ENCODE peak calls at places on chromosome 10, in eight cellular contexts. C is CD4-positive, alpha-beta T cell; G is lower leg skin; X is ascending aorta; E is IMR-90; J is neural crest cell; N is psoas muscle; M is Calu3. I is an unnamed sample.

GRCh38 chr10:7563368-7563767 is 103.4 kb downstream of the ITIH5 start:
- DNase-seq in N (no peak), J (no peak), X (no peak), M (no peak), G (no peak), E (no peak), C (no peak), I (no peak)

GRCh38 chr10:42936580-42936979 is 140.3 kb upstream of the RET start:
- DNase-seq in J (no peak), C (no peak), G (peak), X (no peak), E (no peak), M (no peak), N (no peak), I (peak)

GRCh38 chr10:109914966-109915365 is 8.3 kb downstream of the XPNPEP1 start:
- DNase-seq in N (no peak), C (peak), G (no peak), J (no peak), E (peak), X (no peak), M (peak), I (no peak)

GRCh38 chr10:129809431-129809830 is 154.6 kb downstream of the EBF3 start:
- DNase-seq in M (no peak), C (no peak), X (no peak), E (no peak), J (no peak), N (no peak), G (no peak), I (no peak)

GRCh38 chr10:5665380-5666323 is 743 bp downstream of the ASB13 start:
- DNase-seq in X (no peak), C (no peak), M (peak), E (no peak), J (peak), N (peak), G (peak), I (peak)

GRCh38 chr10:99457808-99458207 is 27.4 kb upstream of the GOT1 start:
- DNase-seq in N (no peak), J (no peak), M (no peak), C (no peak), E (peak), X (no peak), G (no peak), I (no peak)

GRCh38 chr10:113093188-113094113 is 143.4 kb downstream of the TCF7L2 start:
- DNase-seq in M (peak), J (no peak), E (peak), G (peak), N (no peak), C (no peak), X (no peak), I (no peak)

GRCh38 chr10:13206546-13207443 is 27.4 kb downstream of the UCMA start:
- DNase-seq in N (no peak), J (no peak), C (no peak), E (peak), X (no peak), M (no peak), G (peak), I (no peak)

GRCh38 chr10:67779455-67780205 is 58.4 kb downstream of the DNAJC12 start:
- DNase-seq in X (no peak), G (no peak), M (peak), C (peak), N (no peak), J (peak), E (peak), I (peak)

GRCh38 chr10:122033224-122033926 is 44.4 kb downstream of the TACC2 start:
- DNase-seq in M (no peak), E (no peak), J (no peak), C (no peak), X (no peak), G (no peak), N (no peak), I (no peak)

GRCh38 chr10:21981118-21981517 is 22.4 kb downstream of the DNAJC1 start:
- DNase-seq in G (no peak), M (no peak), E (no peak), X (no peak), J (no peak), C (no peak), N (no peak), I (no peak)

GRCh38 chr10:42926831-42927230 is 144.2 kb downstream of the BMS1 start:
- DNase-seq in M (no peak), X (no peak), N (peak), C (no peak), G (peak), J (no peak), E (no peak), I (peak)

GRCh38 chr10:103852189-103852711 is 3.1 kb downstream of the SH3PXD2A start:
- DNase-seq in M (no peak), J (no peak), G (no peak), N (peak), E (peak), C (no peak), X (no peak), I (no peak)

GRCh38 chr10:86968271-86968993 is at the start of gene ADIRF:
- DNase-seq in E (no peak), X (no peak), M (no peak), G (peak), C (no peak), N (peak), J (no peak), I (peak)

GRCh38 chr10:111018021-111018420 is 58.8 kb upstream of the ADRA2A start:
- DNase-seq in J (no peak), E (peak), X (no peak), C (no peak), M (no peak), G (no peak), N (no peak), I (no peak)

GRCh38 chr10:96377816-96378294 is 19.1 kb upstream of the OPALIN start:
- DNase-seq in E (no peak), G (no peak), M (no peak), C (no peak), J (no peak), X (no peak), N (no peak), I (no peak)

GRCh38 chr10:129464251-129464650 is 2.8 kb upstream of the MGMT start:
- DNase-seq in X (no peak), E (no peak), M (no peak), G (peak), J (no peak), N (no peak), C (no peak), I (no peak)

GRCh38 chr10:17169807-17170206 is 31.7 kb downstream of the TRDMT1 start:
- DNase-seq in X (no peak), C (no peak), N (no peak), J (no peak), E (no peak), G (no peak), M (no peak), I (no peak)

GRCh38 chr10:4532467-4532866 is 293.5 kb upstream of the AKR1E2 start:
- DNase-seq in N (no peak), E (peak), X (no peak), J (no peak), C (no peak), G (no peak), M (no peak), I (no peak)

GRCh38 chr10:11602357-11602756 is 9.1 kb downstream of the USP6NL start:
- DNase-seq in E (no peak), G (no peak), N (no peak), M (no peak), J (no peak), X (no peak), C (no peak), I (no peak)

GRCh38 chr10:42367532-42368230 is 270.7 kb downstream of the ZNF33B start:
- DNase-seq in C (no peak), M (no peak), J (no peak), G (peak), N (peak), X (peak), E (peak), I (peak)

GRCh38 chr10:514137-514671 is 175.3 kb downstream of the DIP2C start:
- DNase-seq in N (no peak), C (no peak), J (no peak), G (no peak), M (peak), X (no peak), E (no peak), I (no peak)

GRCh38 chr10:67772894-67773511 is 65.0 kb downstream of the DNAJC12 start:
- DNase-seq in N (no peak), X (no peak), M (no peak), E (peak), G (no peak), C (no peak), J (no peak), I (peak)

GRCh38 chr10:126783806-126784205 is 113.3 kb upstream of the C10orf90 start:
- DNase-seq in E (no peak), N (no peak), J (no peak), M (no peak), C (no peak), X (no peak), G (no peak), I (no peak)

GRCh38 chr10:127243490-127244272 is 47.3 kb upstream of the INSYN2A start:
- DNase-seq in X (no peak), N (no peak), G (no peak), C (peak), M (peak), J (peak), E (peak), I (no peak)

DNA sequence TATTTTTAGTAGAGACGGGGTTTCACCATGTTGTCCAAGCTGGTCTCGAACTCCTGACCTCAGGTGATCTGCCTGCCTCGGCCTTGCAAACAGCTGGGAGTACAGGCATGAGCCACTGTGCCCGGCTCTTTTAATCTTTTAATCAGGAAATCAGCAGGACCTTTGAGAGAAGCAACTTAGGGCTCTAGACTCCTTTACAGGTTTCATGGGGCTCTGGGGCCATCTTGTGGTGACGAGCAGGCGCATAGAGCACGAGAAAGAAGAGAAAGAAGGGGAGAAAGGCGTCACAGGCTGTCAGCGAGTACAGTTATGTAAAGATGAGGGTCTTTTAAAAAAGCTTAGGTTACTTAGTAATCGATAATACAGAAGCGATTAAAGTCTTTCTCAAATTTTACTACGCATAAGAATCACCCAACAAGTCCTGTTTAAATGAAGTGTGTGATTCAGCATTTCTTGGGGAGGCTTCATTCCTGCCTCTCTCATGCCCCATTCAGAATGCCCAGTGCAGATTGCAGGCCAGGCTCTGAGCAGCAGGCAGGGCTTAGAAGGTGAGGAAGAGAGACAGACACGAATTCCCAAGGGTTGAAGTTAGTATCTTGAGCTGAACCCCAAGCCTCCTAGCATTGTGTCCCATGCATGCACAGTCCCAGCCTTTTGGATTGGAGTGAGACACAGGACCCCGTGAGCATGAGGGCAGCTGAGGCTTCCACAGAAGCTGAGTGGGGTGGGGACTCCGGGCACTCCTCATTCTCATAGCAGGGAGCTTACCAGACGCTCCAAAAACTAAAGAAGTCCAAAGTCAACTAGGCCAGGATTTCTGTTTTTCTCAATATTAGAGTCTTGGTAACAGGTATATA is 23.6 kb upstream of the PFKP start:
- DNase-seq in C (peak), M (peak), E (peak), N (peak), G (no peak), J (peak), X (no peak), I (peak)
- TF ChIP-seq CTCF in C (peak), M (peak), E (peak), N (peak), G (no peak), J (peak), X (peak), I (peak)

GRCh38 chr10:116829711-116830110 is 19.6 kb upstream of the ENO4 start:
- DNase-seq in E (no peak), N (no peak), J (no peak), M (no peak), G (peak), C (no peak), X (no peak), I (no peak)

GRCh38 chr10:116828121-116828520 is 21.2 kb upstream of the ENO4 start:
- DNase-seq in G (peak), J (no peak), E (no peak), C (no peak), X (no peak), M (no peak), N (no peak), I (no peak)

GRCh38 chr10:116826803-116827202 is 22.5 kb upstream of the ENO4 start:
- DNase-seq in E (peak), N (no peak), X (no peak), G (no peak), M (no peak), J (no peak), C (no peak), I (no peak)

GRCh38 chr10:116825901-116826300 is 23.4 kb upstream of the ENO4 start:
- DNase-seq in X (no peak), M (no peak), C (no peak), G (no peak), N (no peak), J (no peak), E (no peak), I (no peak)

DNA sequence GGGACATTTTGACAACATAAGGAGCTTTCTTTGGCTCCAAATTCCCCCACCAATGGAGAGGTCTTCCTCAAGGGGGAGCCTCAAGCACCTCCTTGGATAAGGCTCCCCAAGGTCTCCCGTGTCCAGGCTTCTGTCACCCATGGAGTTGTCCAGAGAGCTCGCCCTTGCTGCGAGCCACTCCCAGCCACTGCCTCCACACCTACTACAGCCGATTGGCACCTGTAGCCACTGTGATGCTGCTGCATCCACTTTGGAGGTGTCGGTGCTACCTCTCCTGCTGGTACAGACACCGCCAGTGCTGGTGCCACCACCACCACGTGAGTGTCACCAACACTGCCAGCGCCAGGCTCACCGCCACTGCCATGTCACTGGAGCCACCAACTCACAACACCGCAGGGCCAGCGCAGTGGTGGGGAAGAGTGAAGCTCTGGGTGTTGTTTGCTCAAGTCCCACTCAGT is 22.1 kb upstream of the ENO4 start:
- DNase-seq in M (no peak), C (no peak), G (peak), J (no peak), X (no peak), E (no peak), N (no peak), I (no peak)
- TF ChIP-seq CTCF in M (no peak), C (no peak), G (no peak), J (no peak), X (no peak), E (peak), N (no peak), I (no peak)

GRCh38 chr10:9850415-9850814 is 1167.3 kb upstream of the CELF2 start:
- DNase-seq in C (no peak), G (no peak), M (no peak), J (no peak), X (no peak), E (no peak), N (no peak), I (no peak)

GRCh38 chr10:9848981-9849380 is 1168.7 kb upstream of the CELF2 start:
- DNase-seq in G (no peak), J (no peak), C (no peak), M (no peak), X (no peak), N (no peak), E (no peak), I (no peak)

GRCh38 chr10:9851808-9852207 is 1165.9 kb upstream of the CELF2 start:
- DNase-seq in N (no peak), M (no peak), E (no peak), C (no peak), G (no peak), J (no peak), X (no peak), I (no peak)

GRCh38 chr10:9848278-9848677 is 1169.4 kb upstream of the CELF2 start:
- DNase-seq in C (no peak), G (no peak), J (no peak), X (no peak), E (no peak), M (no peak), N (no peak), I (no peak)

DNA sequence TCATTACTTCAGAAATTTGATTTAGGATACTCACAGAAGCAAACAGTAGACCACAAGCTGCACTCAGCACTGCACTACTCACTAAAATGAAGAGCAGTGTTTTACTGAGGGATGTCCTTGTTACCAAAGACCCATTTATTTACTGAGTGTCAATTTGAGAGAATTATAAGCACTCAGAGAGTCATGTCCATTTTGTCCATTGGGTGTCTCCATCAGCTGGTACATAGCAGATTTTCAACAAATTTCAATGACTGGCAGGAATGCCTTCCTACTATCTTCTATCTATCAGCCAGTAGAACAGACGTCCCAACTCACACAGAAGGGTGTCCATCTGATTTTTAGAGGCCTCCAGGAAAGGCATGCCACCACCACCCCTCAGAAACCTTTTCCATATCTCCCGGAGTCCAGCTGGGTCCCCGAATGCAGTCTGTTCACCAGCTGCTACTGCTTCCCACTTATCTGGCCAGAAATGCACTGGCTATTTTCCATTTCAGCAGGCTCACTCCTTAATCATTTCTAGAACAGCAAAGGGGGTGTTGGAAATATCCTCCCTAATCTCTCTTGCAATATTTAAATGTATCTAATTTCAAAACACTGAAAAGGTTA is 1164.2 kb upstream of the CELF2 start:
- DNase-seq in C (no peak), J (no peak), G (no peak), E (no peak), M (no peak), X (no peak), N (no peak), I (no peak)
- TF ChIP-seq CTCF in C (no peak), J (no peak), G (no peak), E (no peak), M (no peak), X (no peak), N (no peak), I (no peak)

GRCh38 chr10:73246783-73247508 is at the start of gene DNAJC9:
- DNase-seq in N (peak), G (peak), J (peak), X (peak), C (peak), E (peak), M (peak), I (peak)
- TF ChIP-seq CTCF in N (no peak), G (no peak), J (no peak), X (no peak), C (no peak), E (no peak), M (no peak), I (no peak)

GRCh38 chr10:30270247-30270646 is 78.8 kb downstream of the MTPAP start:
- DNase-seq in J (no peak), X (no peak), M (no peak), G (no peak), C (no peak), N (no peak), E (peak), I (no peak)
- TF ChIP-seq CTCF in J (peak), X (no peak), M (no peak), G (no peak), C (no peak), N (no peak), E (peak), I (no peak)

DNA sequence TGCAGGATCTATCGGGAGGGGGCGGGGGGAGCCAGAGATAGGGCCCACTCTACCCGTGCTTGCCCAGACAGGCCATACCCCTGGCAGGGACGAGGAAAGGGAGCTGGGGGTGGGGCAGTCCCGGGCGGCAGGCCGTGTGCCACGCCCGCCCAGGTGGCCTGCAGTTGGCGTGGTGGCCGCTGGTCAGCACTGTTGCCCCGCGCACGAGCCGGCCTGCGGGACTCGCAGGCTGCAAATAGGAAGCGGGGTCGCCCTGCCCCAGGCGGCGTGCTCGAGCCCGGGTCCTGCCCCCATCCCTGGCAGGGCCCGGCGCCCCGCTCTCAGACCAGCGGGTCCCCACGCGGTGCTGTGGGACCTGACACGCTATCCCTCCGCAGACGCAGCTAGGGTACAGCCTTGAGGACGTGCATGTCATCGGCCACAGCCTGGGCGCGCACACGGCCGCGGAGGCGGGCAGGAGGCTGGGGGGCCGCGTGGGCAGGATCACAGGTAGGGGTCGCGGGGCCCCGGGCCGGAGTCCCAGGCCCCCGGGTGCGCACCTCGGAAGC is 6.7 kb downstream of the PNLIPRP2 start:
- DNase-seq in G (no peak), M (peak), E (no peak), J (peak), C (no peak), X (no peak), N (no peak), I (no peak)
- TF ChIP-seq CTCF in G (no peak), M (peak), E (peak), J (peak), C (no peak), X (no peak), N (peak), I (no peak)